ENCODE peak calls at places on chromosome 9, in five cellular contexts. W is psoas muscle, K is foreskin fibroblast, C is neural crest cell, L is heart right ventricle. F is an unnamed sample.

GRCh38 chr9:6212722-6213375 is 2.8 kb upstream of the IL33 start:
- DNase-seq in K (no peak), L (no peak), C (no peak), W (no peak), F (no peak)

GRCh38 chr9:98415782-98416181 is 160.3 kb upstream of the TBC1D2 start:
- DNase-seq in K (no peak), W (no peak), L (no peak), C (no peak), F (no peak)

GRCh38 chr9:98146101-98146991 is 27.3 kb upstream of the TRIM14 start:
- DNase-seq in W (no peak), K (peak; percentile 42), L (no peak), C (no peak), F (no peak)

GRCh38 chr9:76044420-76044819 is 153.9 kb downstream of the PCSK5 start:
- DNase-seq in K (no peak), W (no peak), C (no peak), L (no peak), F (peak; percentile 30)

GRCh38 chr9:32550046-32550608 is 2.0 kb upstream of the SMIM27 start:
- DNase-seq in W (no peak), C (no peak), L (no peak), K (no peak), F (peak; percentile 51)

GRCh38 chr9:25677301-25678146 is 720 bp downstream of the TUSC1 start:
- DNase-seq in L (peak; percentile 78), W (peak; percentile 90), C (no peak), K (peak; percentile 35), F (peak; percentile 65)

GRCh38 chr9:114004221-114004716 is 73.8 kb downstream of the AMBP start:
- DNase-seq in K (no peak), L (peak; percentile 89), C (peak; percentile 40), W (peak; percentile 41), F (peak; percentile 65)

GRCh38 chr9:91062281-91062680 is 260.7 kb downstream of the SYK start:
- DNase-seq in C (no peak), L (no peak), K (no peak), W (no peak), F (no peak)

GRCh38 chr9:91361294-91362201 is at the start of gene AUH:
- DNase-seq in C (peak; percentile 85), K (peak; percentile 71), W (peak; percentile 87), L (peak; percentile 79), F (peak; percentile 64)

GRCh38 chr9:137482094-137482781 is 23.1 kb upstream of the NSMF start:
- DNase-seq in K (peak; percentile 56), L (peak; percentile 33), C (no peak), W (no peak), F (peak; percentile 83)

GRCh38 chr9:113593682-113594281 is 130.3 kb downstream of the RGS3 start:
- DNase-seq in C (peak; percentile 81), L (peak; percentile 97), W (peak; percentile 91), K (peak; percentile 99), F (peak; percentile 98)

GRCh38 chr9:85744481-85744880 is 2.7 kb upstream of the AGTPBP1 start:
- DNase-seq in K (no peak), W (no peak), C (no peak), L (no peak), F (no peak)

GRCh38 chr9:21684831-21685362 is 117.5 kb upstream of the MTAP start:
- DNase-seq in W (no peak), K (peak; percentile 74), C (no peak), L (no peak), F (peak; percentile 36)

GRCh38 chr9:92650839-92651621 is 18.9 kb downstream of the IPPK start:
- DNase-seq in W (no peak), C (no peak), K (peak; percentile 14), L (peak; percentile 57), F (peak; percentile 80)

GRCh38 chr9:31071606-31072286 is 1312.7 kb upstream of the ACO1 start:
- DNase-seq in L (no peak), K (no peak), C (no peak), W (no peak), F (no peak)

GRCh38 chr9:27645166-27645840 is 72.0 kb upstream of the C9orf72 start:
- DNase-seq in K (no peak), C (no peak), L (no peak), W (no peak), F (no peak)

GRCh38 chr9:136944094-136944518 is 432 bp downstream of the FBXW5 start:
- DNase-seq in K (peak; percentile 68), W (no peak), C (no peak), L (no peak), F (peak; percentile 47)

GRCh38 chr9:121797056-121797455 is 145.6 kb downstream of the DAB2IP start:
- DNase-seq in W (no peak), L (no peak), C (no peak), K (no peak), F (no peak)

GRCh38 chr9:68861436-68861835 is 152.5 kb downstream of the PRKACG start:
- DNase-seq in C (no peak), L (no peak), K (no peak), W (no peak), F (no peak)

GRCh38 chr9:109190151-109190550 is 23.1 kb upstream of the FRRS1L start:
- DNase-seq in W (no peak), C (no peak), K (no peak), L (no peak), F (no peak)

GRCh38 chr9:34096751-34097150 is 29.7 kb downstream of the DCAF12 start:
- DNase-seq in W (no peak), C (no peak), K (no peak), L (no peak), F (no peak)

GRCh38 chr9:16058131-16058549 is 505.3 kb downstream of the CCDC171 start:
- DNase-seq in L (no peak), K (peak; percentile 84), W (no peak), C (no peak), F (peak; percentile 60)

GRCh38 chr9:137685035-137685885 is 66.5 kb downstream of the EHMT1 start:
- DNase-seq in W (no peak), C (no peak), L (no peak), K (peak; percentile 54), F (peak; percentile 91)

GRCh38 chr9:22169243-22169642 is 160.1 kb upstream of the CDKN2B start:
- DNase-seq in W (no peak), C (no peak), K (peak; percentile 73), L (no peak), F (peak; percentile 90)

GRCh38 chr9:79902937-79903600 is 331.3 kb downstream of the TLE4 start:
- DNase-seq in W (no peak), L (no peak), K (no peak), C (no peak), F (no peak)

GRCh38 chr9:121498487-121499176 is 1.0 kb downstream of the GGTA1 start:
- DNase-seq in C (no peak), K (peak; percentile 47), L (peak; percentile 46), W (peak; percentile 37), F (peak; percentile 8)

GRCh38 chr9:34520096-34520495 is 2.7 kb downstream of the ENHO start:
- DNase-seq in K (no peak), C (no peak), L (no peak), W (no peak), F (no peak)

GRCh38 chr9:96540106-96540505 is 79.5 kb downstream of the CDC14B start:
- DNase-seq in K (no peak), W (no peak), L (no peak), C (no peak), F (no peak)

GRCh38 chr9:17969232-17969631 is 390.4 kb downstream of the SH3GL2 start:
- DNase-seq in L (no peak), K (no peak), C (no peak), W (no peak), F (no peak)

GRCh38 chr9:93682155-93682968 is 106.0 kb downstream of the PHF2 start:
- DNase-seq in W (peak; percentile 58), K (peak; percentile 29), C (peak; percentile 77), L (peak; percentile 48), F (peak; percentile 15)
- TF ChIP-seq CTCF in W (peak; percentile 69), K (peak; percentile 88), C (peak; percentile 89), L (peak; percentile 79), F (peak; percentile 75)

GRCh38 chr9:7813030-7813429 is 13.5 kb upstream of the DMAC1 start:
- DNase-seq in K (no peak), L (no peak), C (no peak), W (no peak), F (no peak)
- TF ChIP-seq CTCF in K (no peak), L (no peak), C (no peak), W (no peak), F (no peak)

GRCh38 chr9:2838356-2838983 is 5.4 kb downstream of the PUM3 start:
- DNase-seq in C (no peak), K (no peak), W (no peak), L (no peak), F (peak; percentile 56)

GRCh38 chr9:2833096-2833495 is 10.8 kb downstream of the PUM3 start:
- DNase-seq in K (no peak), W (no peak), L (no peak), C (no peak), F (no peak)

GRCh38 chr9:2838984-2839367 is 4.9 kb downstream of the PUM3 start:
- DNase-seq in L (no peak), W (no peak), K (no peak), C (no peak), F (peak; percentile 47)

GRCh38 chr9:2837915-2838314 is 6.0 kb downstream of the PUM3 start:
- DNase-seq in C (no peak), K (no peak), W (no peak), L (no peak), F (peak; percentile 58)
- TF ChIP-seq CTCF in C (peak; percentile 53), K (no peak), W (peak; percentile 27), L (peak; percentile 46), F (no peak)

DNA sequence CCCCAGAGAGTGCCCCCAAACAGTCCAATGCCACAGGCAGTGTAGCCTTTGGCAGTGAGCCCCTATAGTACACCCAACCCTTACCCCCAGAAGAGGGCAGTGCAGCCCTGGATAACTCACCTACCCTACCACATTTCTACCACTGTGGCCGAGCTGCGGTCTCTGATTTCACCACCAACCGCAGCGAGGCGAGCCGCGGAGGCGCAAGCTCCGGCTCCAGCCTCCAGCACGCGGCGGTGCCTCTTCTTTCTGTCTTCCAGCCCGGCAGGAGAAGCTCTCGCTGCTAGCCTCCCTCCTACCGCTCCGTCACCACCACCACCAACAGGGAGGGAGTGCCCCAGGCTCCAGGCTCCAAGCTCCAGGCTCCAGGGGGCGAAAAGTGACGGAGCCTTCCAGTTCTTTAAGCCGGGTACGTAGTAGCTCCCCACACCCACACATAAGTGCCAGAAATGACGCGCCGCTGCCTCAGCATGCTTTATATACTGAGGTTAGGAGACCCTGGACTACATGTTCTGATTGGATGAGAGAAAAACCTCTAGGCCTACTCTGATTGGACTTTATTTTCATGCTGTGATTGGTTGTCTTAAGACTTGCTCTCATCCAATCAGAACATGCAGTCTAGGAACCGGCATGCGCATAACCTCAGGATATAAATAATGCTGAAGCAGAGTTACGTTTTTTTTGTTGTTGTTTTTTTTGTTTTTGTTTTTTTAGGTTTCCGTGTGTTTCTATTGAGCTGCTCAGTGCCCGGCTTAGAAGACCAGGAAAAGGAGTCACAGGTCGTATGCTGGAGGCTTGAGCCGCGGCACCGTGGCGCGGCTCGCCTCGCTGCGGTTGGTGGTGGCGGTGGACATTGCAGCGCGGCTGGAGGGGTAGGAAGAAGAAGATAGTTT is at the start of gene PCAT7:
- DNase-seq in L (no peak), W (no peak), K (peak; percentile 36), C (peak; percentile 64), F (peak; percentile 47)
- TF ChIP-seq CTCF in L (peak; percentile 28), W (peak; percentile 42), K (peak; percentile 25), C (peak; percentile 73), F (no peak)

DNA sequence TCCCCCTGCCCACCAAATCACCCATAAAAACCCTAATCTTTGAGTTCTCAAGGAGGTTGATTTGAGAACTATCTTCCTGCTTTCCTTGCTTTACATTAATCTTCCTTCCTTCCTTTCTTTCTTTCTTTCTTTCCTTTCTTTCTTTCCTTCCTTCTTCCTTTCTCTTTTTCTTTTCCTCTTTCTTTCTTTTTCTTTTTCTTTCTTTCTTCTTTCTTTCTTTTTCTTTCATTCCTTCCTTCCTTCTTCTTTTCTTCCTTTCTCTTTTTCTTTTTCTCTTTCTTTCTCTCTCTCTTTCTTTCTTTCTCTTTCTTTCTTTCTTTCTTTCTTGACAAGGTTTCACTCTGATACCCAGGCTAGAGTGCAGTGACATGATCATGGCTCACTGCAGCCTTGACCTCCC is 67.3 kb upstream of the CEMIP2 start:
- DNase-seq in W (no peak), C (no peak), L (no peak), K (no peak), F (no peak)
- TF ChIP-seq CTCF in W (no peak), C (no peak), L (no peak), K (no peak), F (no peak)